ENCODE peak calls at places on chromosomes 16 and 17, in six cellular contexts. One of them, this sample, is unnamed.

GRCh38 chr16:88070989-88071625 is 119.9 kb downstream of the BANP start:
- DNase-seq in activated B cell treated with CpG ODN at 0.5 μM for 24 hours: no peak
- DNase-seq in cardiac muscle cell: no peak
- DNase-seq in IMR-90: no peak
- DNase-seq in esophagus squamous epithelium: no peak
- DNase-seq in GM13977: no peak
- DNase-seq in this sample: peak; percentile 7

GRCh38 chr16:15548482-15548891 is 94.5 kb downstream of the MARF1 start:
- DNase-seq in activated B cell treated with CpG ODN at 0.5 μM for 24 hours: no peak
- DNase-seq in cardiac muscle cell: no peak
- DNase-seq in IMR-90: peak; percentile 16
- DNase-seq in esophagus squamous epithelium: no peak
- DNase-seq in GM13977: no peak
- DNase-seq in this sample: no peak

GRCh38 chr16:1772362-1772907 is at the start of gene EME2:
- DNase-seq in activated B cell treated with CpG ODN at 0.5 μM for 24 hours: peak; percentile 31
- DNase-seq in cardiac muscle cell: no peak
- DNase-seq in IMR-90: peak; percentile 33
- DNase-seq in esophagus squamous epithelium: no peak
- DNase-seq in GM13977: peak; percentile 62
- DNase-seq in this sample: peak; percentile 55

GRCh38 chr16:17832738-17833137 is 362.0 kb upstream of the XYLT1 start:
- DNase-seq in activated B cell treated with CpG ODN at 0.5 μM for 24 hours: no peak
- DNase-seq in cardiac muscle cell: no peak
- DNase-seq in IMR-90: no peak
- DNase-seq in esophagus squamous epithelium: no peak
- DNase-seq in GM13977: no peak
- DNase-seq in this sample: no peak

GRCh38 chr16:46731691-46732555 is 16.2 kb downstream of the MYLK3 start:
- DNase-seq in activated B cell treated with CpG ODN at 0.5 μM for 24 hours: no peak
- DNase-seq in cardiac muscle cell: no peak
- DNase-seq in IMR-90: no peak
- DNase-seq in esophagus squamous epithelium: no peak
- DNase-seq in GM13977: no peak
- DNase-seq in this sample: no peak

GRCh38 chr16:46801428-46802049 is 29.4 kb downstream of the C16orf87 start:
- DNase-seq in activated B cell treated with CpG ODN at 0.5 μM for 24 hours: no peak
- DNase-seq in cardiac muscle cell: peak; percentile 69
- DNase-seq in IMR-90: peak; percentile 25
- DNase-seq in esophagus squamous epithelium: no peak
- DNase-seq in GM13977: no peak
- DNase-seq in this sample: no peak

GRCh38 chr17:53264730-53265129 is 558.0 kb upstream of the KIF2B start:
- DNase-seq in activated B cell treated with CpG ODN at 0.5 μM for 24 hours: no peak
- DNase-seq in cardiac muscle cell: no peak
- DNase-seq in IMR-90: no peak
- DNase-seq in esophagus squamous epithelium: no peak
- DNase-seq in GM13977: no peak
- DNase-seq in this sample: no peak

GRCh38 chr17:46819906-46820351 is 1.4 kb upstream of the WNT3 start:
- DNase-seq in activated B cell treated with CpG ODN at 0.5 μM for 24 hours: no peak
- DNase-seq in cardiac muscle cell: no peak
- DNase-seq in IMR-90: no peak
- DNase-seq in esophagus squamous epithelium: no peak
- DNase-seq in GM13977: no peak
- DNase-seq in this sample: peak; percentile 49

GRCh38 chr16:82530883-82531282 is 95.9 kb upstream of the CDH13 start:
- DNase-seq in activated B cell treated with CpG ODN at 0.5 μM for 24 hours: no peak
- DNase-seq in cardiac muscle cell: no peak
- DNase-seq in IMR-90: no peak
- DNase-seq in esophagus squamous epithelium: no peak
- DNase-seq in GM13977: no peak
- DNase-seq in this sample: no peak

GRCh38 chr17:66373079-66373478 is 70.7 kb downstream of the PRKCA start:
- DNase-seq in activated B cell treated with CpG ODN at 0.5 μM for 24 hours: no peak
- DNase-seq in cardiac muscle cell: no peak
- DNase-seq in IMR-90: no peak
- DNase-seq in esophagus squamous epithelium: no peak
- DNase-seq in GM13977: no peak
- DNase-seq in this sample: no peak

GRCh38 chr16:4111748-4112696 is 4.2 kb downstream of the ADCY9 start:
- DNase-seq in activated B cell treated with CpG ODN at 0.5 μM for 24 hours: no peak
- DNase-seq in cardiac muscle cell: no peak
- DNase-seq in IMR-90: peak; percentile 55
- DNase-seq in esophagus squamous epithelium: no peak
- DNase-seq in GM13977: no peak
- DNase-seq in this sample: no peak

GRCh38 chr16:54283735-54284318 is 2.8 kb downstream of the IRX3 start:
- DNase-seq in activated B cell treated with CpG ODN at 0.5 μM for 24 hours: no peak
- DNase-seq in cardiac muscle cell: no peak
- DNase-seq in IMR-90: no peak
- DNase-seq in esophagus squamous epithelium: no peak
- DNase-seq in GM13977: peak; percentile 38
- DNase-seq in this sample: peak; percentile 19

GRCh38 chr17:72609501-72609900 is 483.0 kb downstream of the SLC39A11 start:
- DNase-seq in activated B cell treated with CpG ODN at 0.5 μM for 24 hours: no peak
- DNase-seq in cardiac muscle cell: no peak
- DNase-seq in IMR-90: peak; percentile 38
- DNase-seq in esophagus squamous epithelium: no peak
- DNase-seq in GM13977: no peak
- DNase-seq in this sample: no peak

GRCh38 chr17:55420776-55421178 is 858 bp downstream of the MMD start:
- DNase-seq in activated B cell treated with CpG ODN at 0.5 μM for 24 hours: peak; percentile 50
- DNase-seq in cardiac muscle cell: peak; percentile 62
- DNase-seq in IMR-90: no peak
- DNase-seq in esophagus squamous epithelium: no peak
- DNase-seq in GM13977: peak; percentile 46
- DNase-seq in this sample: peak; percentile 47

GRCh38 chr17:10614536-10615155 is 42.5 kb downstream of the MYH3 start:
- DNase-seq in activated B cell treated with CpG ODN at 0.5 μM for 24 hours: no peak
- DNase-seq in cardiac muscle cell: peak; percentile 77
- DNase-seq in IMR-90: peak; percentile 51
- DNase-seq in esophagus squamous epithelium: no peak
- DNase-seq in GM13977: peak; percentile 67
- DNase-seq in this sample: peak; percentile 80

GRCh38 chr16:30186444-30186781 is 3.0 kb downstream of the CORO1A start:
- DNase-seq in activated B cell treated with CpG ODN at 0.5 μM for 24 hours: no peak
- DNase-seq in cardiac muscle cell: no peak
- DNase-seq in IMR-90: no peak
- DNase-seq in esophagus squamous epithelium: no peak
- DNase-seq in GM13977: peak; percentile 12
- DNase-seq in this sample: no peak

GRCh38 chr16:85166699-85167588 is 54.7 kb upstream of the CIBAR2 start:
- DNase-seq in activated B cell treated with CpG ODN at 0.5 μM for 24 hours: no peak
- DNase-seq in cardiac muscle cell: no peak
- DNase-seq in IMR-90: no peak
- DNase-seq in esophagus squamous epithelium: no peak
- DNase-seq in GM13977: no peak
- DNase-seq in this sample: peak; percentile 64

GRCh38 chr17:77324227-77324626 is 183.5 kb downstream of the SEC14L1 start:
- DNase-seq in activated B cell treated with CpG ODN at 0.5 μM for 24 hours: no peak
- DNase-seq in cardiac muscle cell: no peak
- DNase-seq in IMR-90: no peak
- DNase-seq in esophagus squamous epithelium: no peak
- DNase-seq in GM13977: no peak
- DNase-seq in this sample: no peak

GRCh38 chr17:65433592-65433991 is 127.9 kb downstream of the AXIN2 start:
- DNase-seq in activated B cell treated with CpG ODN at 0.5 μM for 24 hours: no peak
- DNase-seq in cardiac muscle cell: no peak
- DNase-seq in IMR-90: no peak
- DNase-seq in esophagus squamous epithelium: no peak
- DNase-seq in GM13977: no peak
- DNase-seq in this sample: no peak

GRCh38 chr16:46673320-46674013 is 15.5 kb downstream of the VPS35 start:
- DNase-seq in activated B cell treated with CpG ODN at 0.5 μM for 24 hours: no peak
- DNase-seq in cardiac muscle cell: peak; percentile 83
- DNase-seq in IMR-90: peak; percentile 69
- DNase-seq in esophagus squamous epithelium: no peak
- DNase-seq in GM13977: peak; percentile 47
- DNase-seq in this sample: peak; percentile 60

GRCh38 chr16:22782299-22782698 is 31.7 kb upstream of the HS3ST2 start:
- DNase-seq in activated B cell treated with CpG ODN at 0.5 μM for 24 hours: no peak
- DNase-seq in cardiac muscle cell: no peak
- DNase-seq in IMR-90: no peak
- DNase-seq in esophagus squamous epithelium: no peak
- DNase-seq in GM13977: no peak
- DNase-seq in this sample: no peak

GRCh38 chr16:56269824-56270684 is 78.8 kb downstream of the GNAO1 start:
- DNase-seq in activated B cell treated with CpG ODN at 0.5 μM for 24 hours: no peak
- DNase-seq in cardiac muscle cell: peak; percentile 90
- DNase-seq in IMR-90: peak; percentile 86
- DNase-seq in esophagus squamous epithelium: no peak
- DNase-seq in GM13977: no peak
- DNase-seq in this sample: no peak
- TF ChIP-seq CTCF in activated B cell treated with CpG ODN at 0.5 μM for 24 hours: no peak
- TF ChIP-seq CTCF in cardiac muscle cell: peak; percentile 26
- TF ChIP-seq CTCF in IMR-90: peak; percentile 52
- TF ChIP-seq CTCF in esophagus squamous epithelium: no peak
- TF ChIP-seq CTCF in GM13977: no peak
- TF ChIP-seq CTCF in this sample: no peak

DNA sequence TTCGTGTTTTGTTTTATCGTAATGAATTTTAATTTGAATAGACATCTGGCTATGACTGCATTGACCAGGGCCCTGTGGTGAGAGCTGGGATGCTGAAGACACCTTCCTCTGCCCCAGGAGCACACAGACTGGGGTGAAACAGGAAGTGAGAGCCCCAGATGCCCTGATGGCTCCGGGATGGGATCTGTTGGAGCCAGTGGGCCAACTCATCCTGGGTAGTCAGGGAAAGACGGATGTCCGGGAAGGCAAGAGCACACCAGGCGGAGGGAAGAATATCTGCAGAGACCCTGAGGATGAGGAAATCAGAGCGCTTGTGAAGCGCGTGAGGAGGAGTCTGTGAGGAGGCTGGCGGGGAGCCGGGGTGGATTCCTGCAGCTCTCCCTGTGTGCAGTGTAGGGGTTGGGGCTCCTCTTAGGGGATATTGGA is 71.5 kb upstream of the LGALS9 start:
- DNase-seq in activated B cell treated with CpG ODN at 0.5 μM for 24 hours: no peak
- DNase-seq in cardiac muscle cell: no peak
- DNase-seq in IMR-90: peak; percentile 87
- DNase-seq in esophagus squamous epithelium: no peak
- DNase-seq in GM13977: no peak
- DNase-seq in this sample: no peak
- TF ChIP-seq CTCF in activated B cell treated with CpG ODN at 0.5 μM for 24 hours: no peak
- TF ChIP-seq CTCF in cardiac muscle cell: peak; percentile 64
- TF ChIP-seq CTCF in IMR-90: peak; percentile 50
- TF ChIP-seq CTCF in esophagus squamous epithelium: no peak
- TF ChIP-seq CTCF in GM13977: no peak
- TF ChIP-seq CTCF in this sample: no peak

GRCh38 chr16:535446-536405 is 8.2 kb downstream of the CAPN15 start:
- DNase-seq in activated B cell treated with CpG ODN at 0.5 μM for 24 hours: no peak
- DNase-seq in cardiac muscle cell: no peak
- DNase-seq in IMR-90: peak; percentile 52
- DNase-seq in esophagus squamous epithelium: no peak
- DNase-seq in GM13977: no peak
- DNase-seq in this sample: no peak

GRCh38 chr16:534856-535445 is 7.4 kb downstream of the CAPN15 start:
- DNase-seq in activated B cell treated with CpG ODN at 0.5 μM for 24 hours: no peak
- DNase-seq in cardiac muscle cell: no peak
- DNase-seq in IMR-90: no peak
- DNase-seq in esophagus squamous epithelium: no peak
- DNase-seq in GM13977: no peak
- DNase-seq in this sample: no peak

GRCh38 chr16:531494-532125 is 4.1 kb downstream of the CAPN15 start:
- DNase-seq in activated B cell treated with CpG ODN at 0.5 μM for 24 hours: no peak
- DNase-seq in cardiac muscle cell: no peak
- DNase-seq in IMR-90: no peak
- DNase-seq in esophagus squamous epithelium: no peak
- DNase-seq in GM13977: no peak
- DNase-seq in this sample: no peak

GRCh38 chr16:533391-534088 is 6.0 kb downstream of the CAPN15 start:
- DNase-seq in activated B cell treated with CpG ODN at 0.5 μM for 24 hours: no peak
- DNase-seq in cardiac muscle cell: peak; percentile 51
- DNase-seq in IMR-90: no peak
- DNase-seq in esophagus squamous epithelium: no peak
- DNase-seq in GM13977: no peak
- DNase-seq in this sample: peak; percentile 66

GRCh38 chr16:534089-534635 is 6.7 kb downstream of the CAPN15 start:
- DNase-seq in activated B cell treated with CpG ODN at 0.5 μM for 24 hours: no peak
- DNase-seq in cardiac muscle cell: no peak
- DNase-seq in IMR-90: no peak
- DNase-seq in esophagus squamous epithelium: no peak
- DNase-seq in GM13977: no peak
- DNase-seq in this sample: no peak
- TF ChIP-seq CTCF in activated B cell treated with CpG ODN at 0.5 μM for 24 hours: no peak
- TF ChIP-seq CTCF in cardiac muscle cell: no peak
- TF ChIP-seq CTCF in IMR-90: no peak
- TF ChIP-seq CTCF in esophagus squamous epithelium: no peak
- TF ChIP-seq CTCF in GM13977: no peak
- TF ChIP-seq CTCF in this sample: no peak

GRCh38 chr16:28822520-28823290 is at the start of gene ATXN2L:
- DNase-seq in activated B cell treated with CpG ODN at 0.5 μM for 24 hours: peak; percentile 92
- DNase-seq in cardiac muscle cell: peak; percentile 96
- DNase-seq in IMR-90: peak; percentile 96
- DNase-seq in esophagus squamous epithelium: peak; percentile 63
- DNase-seq in GM13977: peak; percentile 95
- DNase-seq in this sample: peak; percentile 94

GRCh38 chr16:28821874-28822519 is 802 bp upstream of the ATXN2L start:
- DNase-seq in activated B cell treated with CpG ODN at 0.5 μM for 24 hours: no peak
- DNase-seq in cardiac muscle cell: no peak
- DNase-seq in IMR-90: no peak
- DNase-seq in esophagus squamous epithelium: no peak
- DNase-seq in GM13977: no peak
- DNase-seq in this sample: no peak

GRCh38 chr16:28824548-28824973 is 1.8 kb downstream of the ATXN2L start:
- DNase-seq in activated B cell treated with CpG ODN at 0.5 μM for 24 hours: no peak
- DNase-seq in cardiac muscle cell: no peak
- DNase-seq in IMR-90: no peak
- DNase-seq in esophagus squamous epithelium: no peak
- DNase-seq in GM13977: no peak
- DNase-seq in this sample: no peak

GRCh38 chr16:28823291-28823718 is 506 bp downstream of the ATXN2L start:
- DNase-seq in activated B cell treated with CpG ODN at 0.5 μM for 24 hours: no peak
- DNase-seq in cardiac muscle cell: peak; percentile 60
- DNase-seq in IMR-90: no peak
- DNase-seq in esophagus squamous epithelium: no peak
- DNase-seq in GM13977: no peak
- DNase-seq in this sample: peak; percentile 52

DNA sequence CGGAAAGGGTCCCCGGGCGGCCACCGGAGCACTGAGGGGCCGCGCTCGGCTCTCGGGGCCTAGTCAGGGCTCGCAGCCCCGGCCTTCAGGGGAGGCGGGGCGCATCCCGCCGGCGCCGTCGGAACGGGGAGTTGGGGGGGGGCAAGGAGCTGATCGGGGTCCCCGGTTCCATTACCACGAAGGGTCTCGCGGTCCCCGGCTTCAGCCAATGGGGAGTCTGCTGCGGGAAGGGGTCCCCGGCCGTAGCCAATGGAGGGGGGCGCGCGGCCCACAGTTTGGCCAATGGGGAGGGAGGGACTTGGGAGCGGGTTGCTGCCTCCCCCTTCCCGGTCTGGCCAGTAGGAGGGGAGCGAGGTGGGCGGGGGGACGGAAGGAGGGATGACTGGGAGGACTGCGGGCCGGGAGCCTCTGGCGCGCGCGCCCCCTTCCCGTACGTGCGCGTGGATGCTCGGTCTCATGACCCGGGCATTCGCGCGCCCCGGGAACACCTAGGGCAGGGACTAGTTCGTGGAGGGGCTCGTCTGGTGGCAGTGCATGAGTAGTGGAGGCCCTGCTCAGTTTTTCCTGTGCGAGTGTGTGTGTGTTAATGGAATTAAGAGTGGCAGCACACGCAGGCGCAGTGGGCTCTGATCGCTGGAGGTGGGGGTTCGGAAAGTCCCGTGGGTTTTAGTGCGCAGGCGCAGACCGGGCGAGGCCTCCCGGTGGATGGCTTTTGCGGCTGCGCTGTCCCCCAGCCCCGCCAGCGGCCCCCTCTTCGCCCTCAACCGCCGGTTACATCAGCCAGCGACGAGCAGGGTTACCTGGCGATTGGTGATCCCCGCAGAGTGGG is 1.1 kb downstream of the ATXN2L start:
- DNase-seq in activated B cell treated with CpG ODN at 0.5 μM for 24 hours: peak; percentile 92
- DNase-seq in cardiac muscle cell: peak; percentile 97
- DNase-seq in IMR-90: peak; percentile 98
- DNase-seq in esophagus squamous epithelium: peak; percentile 87
- DNase-seq in GM13977: peak; percentile 97
- DNase-seq in this sample: peak; percentile 99
- TF ChIP-seq CTCF in activated B cell treated with CpG ODN at 0.5 μM for 24 hours: no peak
- TF ChIP-seq CTCF in cardiac muscle cell: no peak
- TF ChIP-seq CTCF in IMR-90: peak; percentile 21
- TF ChIP-seq CTCF in esophagus squamous epithelium: peak; percentile 20
- TF ChIP-seq CTCF in GM13977: peak; percentile 25
- TF ChIP-seq CTCF in this sample: peak; percentile 48

This sample was measured in glutamatergic neuron.